ENCODE peak calls at places on chromosome 15, in nine cellular contexts. H is sigmoid colon, F is GM12865, O is ascending aorta, K is GM13977, Q is mesothelial cell of epicardium, R is prostate gland, D is cardiac fibroblast, P is lower lobe of right lung. U is an unnamed sample.

GRCh38 chr15:60582370-60583036 is 103.6 kb upstream of the ICE2 start:
- DNase-seq in H (no peak), F (peak), O (no peak), K (peak), Q (no peak), R (no peak), D (peak), P (no peak), U (no peak)

GRCh38 chr15:71485094-71485693 is 325.2 kb upstream of the NR2E3 start:
- DNase-seq in H (no peak), F (peak), O (no peak), K (peak), Q (no peak), R (no peak), D (peak), P (no peak), U (no peak)

GRCh38 chr15:67030036-67030762 is 35.2 kb upstream of the SMAD3 start:
- DNase-seq in H (peak), F (no peak), O (no peak), K (no peak), Q (no peak), R (no peak), D (no peak), P (no peak), U (no peak)

GRCh38 chr15:47726399-47726823 is 9.1 kb downstream of the SEMA6D start:
- DNase-seq in H (no peak), F (no peak), O (no peak), K (no peak), Q (no peak), R (no peak), D (no peak), P (no peak), U (no peak)

GRCh38 chr15:46996331-46996730 is 721.0 kb upstream of the SEMA6D start:
- DNase-seq in H (no peak), F (no peak), O (no peak), K (no peak), Q (no peak), R (no peak), D (no peak), P (no peak), U (no peak)

GRCh38 chr15:69897471-69898237 is 200.1 kb downstream of the TLE3 start:
- DNase-seq in H (no peak), F (no peak), O (no peak), K (no peak), Q (no peak), R (no peak), D (no peak), P (no peak), U (no peak)

GRCh38 chr15:39079296-39079834 is 501.5 kb upstream of the THBS1 start:
- DNase-seq in H (no peak), F (no peak), O (no peak), K (no peak), Q (no peak), R (no peak), D (peak), P (no peak), U (no peak)

GRCh38 chr15:89138999-89139612 is 50.9 kb downstream of the ABHD2 start:
- DNase-seq in H (no peak), F (no peak), O (no peak), K (no peak), Q (no peak), R (no peak), D (peak), P (no peak), U (no peak)

GRCh38 chr15:69849232-69849610 is 248.5 kb downstream of the TLE3 start:
- DNase-seq in H (no peak), F (no peak), O (no peak), K (no peak), Q (no peak), R (no peak), D (no peak), P (no peak), U (no peak)

GRCh38 chr15:75570119-75570518 is 9.0 kb downstream of the PTPN9 start:
- DNase-seq in H (no peak), F (no peak), O (peak), K (no peak), Q (no peak), R (no peak), D (peak), P (no peak), U (no peak)

GRCh38 chr15:71748327-71748726 is 62.0 kb upstream of the NR2E3 start:
- DNase-seq in H (no peak), F (peak), O (no peak), K (no peak), Q (no peak), R (no peak), D (peak), P (no peak), U (no peak)

GRCh38 chr15:57684491-57685184 is 21.9 kb upstream of the POLR2M start:
- DNase-seq in H (no peak), F (no peak), O (no peak), K (no peak), Q (no peak), R (peak), D (no peak), P (no peak), U (no peak)

GRCh38 chr15:101057841-101058407 is 138.8 kb downstream of the LRRK1 start:
- DNase-seq in H (peak), F (no peak), O (peak), K (no peak), Q (peak), R (no peak), D (no peak), P (no peak), U (no peak)

GRCh38 chr15:45543051-45543450 is 20.5 kb upstream of the SLC30A4 start:
- DNase-seq in H (no peak), F (no peak), O (no peak), K (no peak), Q (no peak), R (no peak), D (no peak), P (no peak), U (no peak)

GRCh38 chr15:64310036-64310435 is 45.9 kb downstream of the CSNK1G1 start:
- DNase-seq in H (no peak), F (no peak), O (no peak), K (no peak), Q (no peak), R (no peak), D (no peak), P (no peak), U (no peak)

GRCh38 chr15:91849749-91850161 is 3.8 kb upstream of the SLCO3A1 start:
- DNase-seq in H (no peak), F (no peak), O (no peak), K (no peak), Q (no peak), R (no peak), D (peak), P (no peak), U (no peak)

GRCh38 chr15:52735231-52736089 is 54.7 kb downstream of the ONECUT1 start:
- DNase-seq in H (peak), F (peak), O (peak), K (peak), Q (peak), R (peak), D (peak), P (no peak), U (peak)

GRCh38 chr15:56765252-56765651 is 31.9 kb upstream of the ZNF280D start:
- DNase-seq in H (no peak), F (peak), O (no peak), K (no peak), Q (no peak), R (peak), D (peak), P (no peak), U (no peak)

GRCh38 chr15:89196994-89197393 is 24.4 kb downstream of the RLBP1 start:
- DNase-seq in H (no peak), F (no peak), O (no peak), K (no peak), Q (no peak), R (no peak), D (no peak), P (no peak), U (no peak)

GRCh38 chr15:56240390-56240789 is 3.3 kb downstream of the RFX7 start:
- DNase-seq in H (no peak), F (no peak), O (no peak), K (no peak), Q (no peak), R (no peak), D (no peak), P (no peak), U (no peak)

GRCh38 chr15:78810377-78811123 is 714 bp downstream of the ADAMTS7 start:
- DNase-seq in H (peak), F (no peak), O (peak), K (peak), Q (peak), R (no peak), D (peak), P (peak), U (no peak)

GRCh38 chr15:62594017-62594416 is 428.9 kb upstream of the C2CD4B start:
- DNase-seq in H (no peak), F (no peak), O (no peak), K (no peak), Q (no peak), R (no peak), D (no peak), P (no peak), U (no peak)

GRCh38 chr15:62592920-62593319 is 427.8 kb upstream of the C2CD4B start:
- DNase-seq in H (no peak), F (no peak), O (no peak), K (no peak), Q (no peak), R (no peak), D (no peak), P (no peak), U (no peak)

GRCh38 chr15:62591842-62592838 is 427.1 kb upstream of the C2CD4B start:
- DNase-seq in H (no peak), F (no peak), O (no peak), K (no peak), Q (no peak), R (no peak), D (peak), P (no peak), U (no peak)

GRCh38 chr15:62584301-62585235 is 419.5 kb upstream of the C2CD4B start:
- DNase-seq in H (no peak), F (no peak), O (no peak), K (no peak), Q (no peak), R (no peak), D (no peak), P (no peak), U (no peak)

DNA sequence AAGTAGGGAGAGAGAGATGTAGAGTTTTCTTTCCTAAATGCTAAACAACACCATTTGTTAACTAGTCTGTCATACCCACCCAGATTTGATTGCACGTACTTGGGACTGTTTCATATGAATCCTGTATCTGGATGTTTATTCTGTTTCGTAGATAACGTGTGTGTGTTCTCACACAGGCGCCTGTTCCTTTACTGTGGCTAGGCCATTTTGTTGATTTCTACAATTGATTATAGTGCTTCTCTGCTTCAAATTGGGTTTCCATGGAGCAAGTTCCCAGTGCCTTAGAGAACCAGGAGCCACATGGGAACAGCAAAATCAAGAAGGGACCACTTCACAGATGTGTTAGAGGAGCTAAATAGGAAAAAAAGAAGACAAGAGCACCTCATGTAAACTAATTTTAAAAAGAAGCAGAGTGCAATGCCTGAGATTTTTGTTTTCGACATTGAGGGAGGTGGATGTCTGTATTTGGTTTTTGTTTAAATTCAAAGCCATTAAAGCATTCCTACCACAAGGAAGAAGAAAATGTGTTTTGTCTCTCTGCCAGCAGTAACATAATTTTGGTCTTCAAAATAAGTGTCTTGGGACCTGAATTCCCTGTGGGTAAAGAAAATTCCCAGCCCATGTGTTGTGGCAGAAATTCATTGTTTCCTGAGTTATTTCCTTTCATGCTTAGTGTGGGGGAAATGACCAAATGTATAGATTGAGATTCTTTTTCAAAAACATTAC is 424.0 kb upstream of the C2CD4B start:
- DNase-seq in H (no peak), F (no peak), O (no peak), K (no peak), Q (no peak), R (no peak), D (peak), P (no peak), U (no peak)
- TF ChIP-seq CTCF in H (no peak), F (no peak), O (no peak), K (no peak), Q (no peak), R (no peak), D (peak), P (no peak), U (no peak)

GRCh38 chr15:43329222-43329959 is 982 bp downstream of the LCMT2 start:
- DNase-seq in H (peak), F (no peak), O (no peak), K (no peak), Q (peak), R (peak), D (peak), P (no peak), U (no peak)

GRCh38 chr15:43330780-43331086 is 360 bp upstream of the LCMT2 start:
- DNase-seq in H (no peak), F (no peak), O (no peak), K (no peak), Q (no peak), R (no peak), D (no peak), P (no peak), U (no peak)

GRCh38 chr15:43325039-43325438 is 5.3 kb downstream of the LCMT2 start:
- DNase-seq in H (no peak), F (no peak), O (no peak), K (no peak), Q (no peak), R (no peak), D (no peak), P (no peak), U (no peak)

GRCh38 chr15:43329960-43330779 is at the start of gene LCMT2:
- DNase-seq in H (peak), F (peak), O (peak), K (peak), Q (peak), R (peak), D (peak), P (peak), U (peak)
- TF ChIP-seq CTCF in H (no peak), F (no peak), O (no peak), K (no peak), Q (no peak), R (no peak), D (no peak), P (no peak), U (no peak)

GRCh38 chr15:36810656-36811449 is 231.4 kb downstream of the CDIN1 start:
- DNase-seq in H (no peak), F (peak), O (no peak), K (no peak), Q (no peak), R (no peak), D (no peak), P (no peak), U (no peak)
- TF ChIP-seq CTCF in H (no peak), F (peak), O (no peak), K (peak), Q (peak), R (no peak), D (peak), P (no peak), U (no peak)

GRCh38 chr15:94844533-94845390 is 613.4 kb downstream of the MCTP2 start:
- DNase-seq in H (peak), F (no peak), O (peak), K (no peak), Q (peak), R (peak), D (peak), P (peak), U (no peak)

GRCh38 chr15:94843060-94843459 is 611.7 kb downstream of the MCTP2 start:
- DNase-seq in H (no peak), F (no peak), O (no peak), K (no peak), Q (no peak), R (no peak), D (no peak), P (no peak), U (no peak)

GRCh38 chr15:94844188-94844532 is 612.8 kb downstream of the MCTP2 start:
- DNase-seq in H (no peak), F (no peak), O (no peak), K (no peak), Q (no peak), R (no peak), D (no peak), P (no peak), U (no peak)

GRCh38 chr15:94847325-94847724 is 616.0 kb downstream of the MCTP2 start:
- DNase-seq in H (no peak), F (no peak), O (no peak), K (no peak), Q (no peak), R (no peak), D (no peak), P (no peak), U (no peak)

GRCh38 chr15:94845391-94845718 is 614.0 kb downstream of the MCTP2 start:
- DNase-seq in H (no peak), F (no peak), O (no peak), K (no peak), Q (no peak), R (no peak), D (no peak), P (no peak), U (no peak)
- TF ChIP-seq CTCF in H (no peak), F (no peak), O (no peak), K (no peak), Q (no peak), R (no peak), D (no peak), P (no peak), U (no peak)

DNA sequence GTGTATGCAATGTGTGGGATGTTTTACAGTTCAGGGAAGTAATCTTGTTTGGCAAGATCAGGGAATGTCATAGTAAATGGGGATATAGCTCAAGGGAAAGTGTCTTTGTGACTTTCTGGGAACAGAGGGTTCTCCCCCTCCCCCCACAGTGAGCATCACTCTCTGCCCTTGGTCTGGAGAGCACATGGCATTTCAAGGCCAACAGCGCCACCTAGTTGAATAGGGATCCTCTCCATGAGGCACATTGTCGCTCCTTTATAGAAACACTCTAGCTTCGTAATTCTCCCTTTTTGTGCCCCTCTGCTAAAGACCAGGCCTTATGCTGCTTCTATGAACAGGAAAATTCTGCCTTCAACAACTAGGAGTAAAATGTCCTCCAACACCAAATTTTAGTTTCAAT is 37.1 kb upstream of the ARNT2 start:
- DNase-seq in H (no peak), F (peak), O (no peak), K (no peak), Q (no peak), R (no peak), D (peak), P (no peak), U (no peak)
- TF ChIP-seq CTCF in H (no peak), F (peak), O (no peak), K (peak), Q (no peak), R (no peak), D (peak), P (no peak), U (no peak)

GRCh38 chr15:85766007-85766831 is 28.5 kb downstream of the KLHL25 start:
- DNase-seq in H (no peak), F (no peak), O (no peak), K (no peak), Q (no peak), R (no peak), D (no peak), P (no peak), U (no peak)

GRCh38 chr15:85763157-85763556 is 31.6 kb downstream of the KLHL25 start:
- DNase-seq in H (no peak), F (no peak), O (no peak), K (no peak), Q (no peak), R (no peak), D (no peak), P (peak), U (no peak)

GRCh38 chr15:85764304-85764633 is 30.5 kb downstream of the KLHL25 start:
- DNase-seq in H (no peak), F (no peak), O (no peak), K (no peak), Q (no peak), R (no peak), D (no peak), P (no peak), U (no peak)

GRCh38 chr15:85763557-85764303 is 31.0 kb downstream of the KLHL25 start:
- DNase-seq in H (no peak), F (no peak), O (no peak), K (no peak), Q (no peak), R (no peak), D (no peak), P (no peak), U (no peak)

DNA sequence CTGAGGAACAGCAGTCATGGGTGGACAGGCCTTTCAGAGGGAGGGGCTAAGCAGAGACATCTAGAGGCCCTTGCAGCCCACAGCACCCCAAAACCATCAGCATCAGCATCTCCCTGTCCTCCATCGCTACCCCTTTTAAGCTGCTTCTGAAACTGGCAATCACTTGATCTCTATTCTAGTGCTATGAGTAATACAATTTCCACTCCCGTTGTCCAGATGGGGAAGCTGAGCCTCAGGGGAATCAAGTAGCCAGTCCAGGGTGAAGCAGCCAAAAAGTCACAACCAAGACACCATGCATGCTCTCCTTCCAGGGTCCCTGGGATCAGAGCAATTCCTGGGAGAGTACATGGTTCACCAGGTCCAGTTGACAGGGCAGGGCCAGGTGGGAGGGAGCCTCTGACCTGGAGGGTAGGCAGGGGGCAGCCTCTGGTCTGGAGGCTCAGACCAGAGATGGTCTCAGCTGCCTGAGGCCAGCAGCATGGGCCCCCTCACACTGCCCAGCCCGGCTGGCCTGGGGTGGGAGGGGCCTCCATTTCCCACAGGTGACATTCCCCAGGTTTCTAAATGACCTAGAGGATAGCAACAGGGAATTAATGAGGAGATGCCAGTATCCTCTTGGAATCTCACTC is 30.0 kb downstream of the KLHL25 start:
- DNase-seq in H (no peak), F (no peak), O (peak), K (no peak), Q (no peak), R (no peak), D (peak), P (no peak), U (no peak)
- TF ChIP-seq CTCF in H (no peak), F (no peak), O (no peak), K (no peak), Q (no peak), R (no peak), D (no peak), P (no peak), U (no peak)

GRCh38 chr15:86541540-86541939 is 461.9 kb downstream of the AGBL1 start:
- DNase-seq in H (no peak), F (no peak), O (no peak), K (no peak), Q (no peak), R (no peak), D (no peak), P (no peak), U (no peak)
- TF ChIP-seq CTCF in H (no peak), F (no peak), O (no peak), K (no peak), Q (no peak), R (no peak), D (no peak), P (no peak), U (no peak)

U was measured in omental fat pad.